ENCODE peak calls at places on chromosomes 1 and 21, in ten cellular contexts. O, U, G, R, H, P, F, C, D and B are unnamed samples.

GRCh38 chr1:214143015-214143775 is 137.8 kb upstream of the SMYD2 start:
- DNase-seq in O (no peak), U (no peak), G (no peak), R (no peak), H (no peak), P (no peak), F (no peak), C (no peak), D (no peak), B (no peak)

GRCh38 chr1:11617314-11617713 is 36.9 kb downstream of the FBXO2 start:
- DNase-seq in O (no peak), U (no peak), G (no peak), R (no peak), H (no peak), P (no peak), F (no peak), C (no peak), D (no peak), B (no peak)

GRCh38 chr21:28220670-28221069 is 772.0 kb downstream of the LTN1 start:
- DNase-seq in O (no peak), U (peak; percentile 39), G (no peak), R (no peak), H (no peak), P (no peak), F (no peak), C (no peak), D (no peak), B (no peak)

GRCh38 chr21:25369524-25370300 is 237.6 kb downstream of the MRPL39 start:
- DNase-seq in O (no peak), U (peak; percentile 66), G (no peak), R (no peak), H (no peak), P (no peak), F (no peak), C (no peak), D (no peak), B (peak; percentile 81)

GRCh38 chr1:25754421-25755195 is 45.4 kb upstream of the SELENON start:
- DNase-seq in O (no peak), U (no peak), G (no peak), R (no peak), H (no peak), P (no peak), F (no peak), C (no peak), D (peak; percentile 24), B (no peak)

GRCh38 chr1:58249729-58250586 is 296.6 kb downstream of the OMA1 start:
- DNase-seq in O (peak; percentile 23), U (peak; percentile 11), G (no peak), R (no peak), H (no peak), P (no peak), F (peak; percentile 9), C (peak; percentile 46), D (no peak), B (peak; percentile 33)

GRCh38 chr1:112083487-112083886 is 94.0 kb upstream of the KCND3 start:
- DNase-seq in O (no peak), U (peak; percentile 15), G (no peak), R (no peak), H (no peak), P (no peak), F (no peak), C (peak; percentile 24), D (no peak), B (no peak)

GRCh38 chr1:67632811-67633478 is 52.1 kb upstream of the GADD45A start:
- DNase-seq in O (peak; percentile 39), U (no peak), G (no peak), R (no peak), H (no peak), P (no peak), F (no peak), C (no peak), D (no peak), B (no peak)

GRCh38 chr1:100912019-100912418 is 16.1 kb downstream of the SLC30A7 start:
- DNase-seq in O (no peak), U (peak; percentile 37), G (no peak), R (no peak), H (no peak), P (no peak), F (no peak), C (no peak), D (no peak), B (no peak)

GRCh38 chr21:28776251-28776650 is 216.4 kb downstream of the LTN1 start:
- DNase-seq in O (no peak), U (peak; percentile 96), G (no peak), R (no peak), H (no peak), P (no peak), F (no peak), C (peak; percentile 67), D (no peak), B (no peak)

GRCh38 chr1:58815069-58815679 is 31.3 kb upstream of the JUN start:
- DNase-seq in O (peak; percentile 94), U (peak; percentile 97), G (peak; percentile 83), R (peak; percentile 39), H (peak; percentile 58), P (peak; percentile 96), F (peak; percentile 83), C (peak; percentile 85), D (no peak), B (peak; percentile 95)

GRCh38 chr1:52240592-52240991 is 98.7 kb downstream of the ZFYVE9 start:
- DNase-seq in O (no peak), U (no peak), G (no peak), R (no peak), H (no peak), P (no peak), F (no peak), C (no peak), D (no peak), B (no peak)

GRCh38 chr1:156815851-156816536 is 654 bp downstream of the SH2D2A start:
- DNase-seq in O (no peak), U (no peak), G (no peak), R (no peak), H (no peak), P (peak; percentile 57), F (no peak), C (no peak), D (no peak), B (no peak)

GRCh38 chr1:244653439-244654283 is 735 bp downstream of the DESI2 start:
- DNase-seq in O (no peak), U (peak; percentile 31), G (peak; percentile 14), R (no peak), H (no peak), P (peak; percentile 70), F (no peak), C (peak; percentile 29), D (peak; percentile 19), B (peak; percentile 17)

GRCh38 chr1:210882414-210883221 is 251.3 kb downstream of the KCNH1 start:
- DNase-seq in O (no peak), U (peak; percentile 21), G (no peak), R (no peak), H (no peak), P (no peak), F (no peak), C (peak; percentile 60), D (peak; percentile 33), B (no peak)

GRCh38 chr1:177368255-177368654 is 197.5 kb downstream of the BRINP2 start:
- DNase-seq in O (no peak), U (no peak), G (no peak), R (no peak), H (no peak), P (no peak), F (no peak), C (peak; percentile 48), D (no peak), B (no peak)

GRCh38 chr1:207823531-207823879 is 71.7 kb downstream of the CD46 start:
- DNase-seq in O (no peak), U (no peak), G (no peak), R (no peak), H (no peak), P (no peak), F (no peak), C (no peak), D (no peak), B (no peak)
- H3K4me3 ChIP-seq in O (peak overlapping the region; percentile 54), U (peak overlapping the region; percentile 25), G (no peak overlapping the region), R (peak overlapping the region; percentile 85), H (peak overlapping the region; percentile 60), P (peak overlapping the region; percentile 81), F (no peak overlapping the region), C (no peak overlapping the region), D (no peak overlapping the region), B (no peak overlapping the region)

DNA sequence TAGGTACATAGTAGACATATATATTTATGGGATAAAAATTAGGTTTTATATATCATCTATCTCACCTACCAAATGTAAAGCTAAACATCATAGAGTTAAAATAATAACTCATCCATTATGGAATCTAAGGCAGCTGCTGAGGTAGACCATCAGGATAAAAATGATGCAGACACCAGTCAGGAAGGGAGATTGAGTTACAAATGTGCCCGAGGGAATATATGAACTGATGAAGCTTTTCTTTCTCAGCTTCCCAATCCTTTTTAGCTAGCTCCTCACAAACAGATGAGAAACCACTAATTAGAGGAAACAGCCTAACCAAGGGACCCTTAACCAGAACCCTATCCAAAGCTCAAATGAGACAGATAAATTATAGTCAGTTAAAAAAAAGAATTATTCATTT is 20.9 kb downstream of the TTLL7 start:
- DNase-seq in O (no peak), U (no peak), G (no peak), R (no peak), H (no peak), P (no peak), F (no peak), C (no peak), D (peak; percentile 41), B (no peak)
- H3K36me3 ChIP-seq in O (no peaks in the 10 kb centered on the region), U (no peaks in the 10 kb centered on the region), G (no peaks in the 10 kb centered on the region), R (no peaks in the 10 kb centered on the region), H (no peaks in the 10 kb centered on the region), P (no peaks in the 10 kb centered on the region), F (no peaks in the 10 kb centered on the region), C (no peaks in the 10 kb centered on the region), D (peaks cover 8% of the 10 kb centered on the region), B (no peaks in the 10 kb centered on the region)

DNA sequence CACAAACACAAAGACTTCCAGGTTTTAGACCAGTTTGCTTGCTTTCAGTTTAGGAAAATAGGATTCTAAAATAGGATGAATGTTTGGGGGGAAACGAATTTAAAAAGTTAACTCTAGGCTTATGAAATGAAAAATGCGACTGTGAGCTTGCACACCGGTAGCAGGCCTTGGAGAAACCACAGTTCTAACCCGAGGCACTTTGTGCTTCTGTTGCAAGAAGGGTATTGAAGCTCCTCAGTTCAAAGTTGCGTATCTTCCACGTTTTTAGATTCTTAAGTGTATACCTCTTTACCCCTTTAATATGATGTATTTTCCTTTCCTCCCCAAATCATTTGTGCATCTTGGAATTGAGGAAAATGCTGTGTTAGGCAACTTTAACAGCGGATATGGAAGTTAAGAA is 2.4 kb downstream of the MRPS6 start:
- DNase-seq in O (no peak), U (no peak), G (no peak), R (no peak), H (no peak), P (no peak), F (no peak), C (no peak), D (no peak), B (no peak)
- H3K4me3 ChIP-seq in O (no peak overlapping the region), U (no peak overlapping the region), G (peak overlapping the region; percentile 56), R (no peak overlapping the region), H (no peak overlapping the region), P (peak overlapping the region; percentile 77), F (no peak overlapping the region), C (peak overlapping the region; percentile 88), D (no peak overlapping the region), B (peak overlapping the region; percentile 72)

DNA sequence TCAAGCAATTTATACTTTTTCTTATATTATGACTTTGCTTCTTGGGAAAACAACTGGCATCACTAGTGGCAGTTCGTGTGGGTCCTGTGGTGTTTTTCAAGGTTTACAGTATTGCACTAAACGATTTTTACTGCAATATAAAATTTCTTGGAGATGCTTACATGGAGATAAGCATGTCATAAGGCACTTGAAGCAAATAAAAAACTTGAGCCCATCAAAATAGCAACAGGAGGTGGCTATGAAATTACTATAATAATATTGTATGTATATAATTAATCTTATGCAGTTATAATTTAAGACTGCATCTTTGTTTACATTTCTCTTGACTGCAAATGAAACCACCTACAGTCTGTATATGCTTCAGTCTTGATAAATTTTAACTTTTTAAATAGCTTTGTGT is 29.3 kb upstream of the CHAF1B start:
- DNase-seq in O (no peak), U (no peak), G (no peak), R (no peak), H (no peak), P (no peak), F (no peak), C (no peak), D (no peak), B (no peak)
- H3K36me3 ChIP-seq in O (no peaks in the 10 kb centered on the region), U (peaks cover 33% of the 10 kb centered on the region), G (peaks cover 29% of the 10 kb centered on the region), R (peaks cover 50% of the 10 kb centered on the region), H (peaks cover 37% of the 10 kb centered on the region), P (peaks cover 80% of the 10 kb centered on the region), F (peaks cover 80% of the 10 kb centered on the region), C (peaks cover 41% of the 10 kb centered on the region), D (peaks cover 73% of the 10 kb centered on the region), B (peaks cover 38% of the 10 kb centered on the region)